ENCODE peak calls at places on chromosomes 11 and 22, in six cellular contexts. R is stimulated activated CD4-positive, alpha-beta T cell treated with anti-CD3 and anti-CD28 coated beads, TNF-alpha, amount 100 ng/mL, for 48 hours; G is effector CD4-positive, alpha-beta T cell; B is GM04503; O is SW480; H is MV-4-11. P is an unnamed sample.

GRCh38 chr11:46039990-46040389 is 81.3 kb downstream of the PHF21A start:
- DNase-seq in B (peak), R (no peak), H (no peak), G (no peak), O (no peak), P (no peak)

GRCh38 chr22:26404851-26405357 is 24.2 kb upstream of the ASPHD2 start:
- DNase-seq in H (peak), O (no peak), R (no peak), B (no peak), G (no peak), P (no peak)

GRCh38 chr11:86377972-86378371 is 3.3 kb downstream of the CCDC81 start:
- DNase-seq in H (no peak), B (no peak), R (no peak), G (no peak), O (no peak), P (no peak)

GRCh38 chr22:49576241-49577141 is 251.2 kb downstream of the BRD1 start:
- DNase-seq in G (no peak), H (no peak), O (no peak), B (no peak), R (no peak), P (no peak)

GRCh38 chr11:45449036-45449601 is 163.0 kb upstream of the SYT13 start:
- DNase-seq in H (peak), O (no peak), R (no peak), B (no peak), G (no peak), P (no peak)

GRCh38 chr11:24598636-24599035 is 101.8 kb downstream of the LUZP2 start:
- DNase-seq in G (no peak), H (no peak), R (no peak), B (no peak), O (no peak), P (no peak)

GRCh38 chr11:35541621-35542375 is 16.4 kb upstream of the PAMR1 start:
- DNase-seq in H (no peak), G (no peak), B (peak), O (no peak), R (no peak), P (no peak)

GRCh38 chr11:40062616-40063015 is 1396.8 kb downstream of the LRRC4C start:
- DNase-seq in B (no peak), H (no peak), G (no peak), R (no peak), O (no peak), P (no peak)

GRCh38 chr22:36454916-36455570 is 26.4 kb downstream of the TXN2 start:
- DNase-seq in B (no peak), G (peak), R (peak), O (peak), H (peak), P (no peak)

GRCh38 chr22:19036523-19037273 is 85.5 kb downstream of the DGCR2 start:
- DNase-seq in O (no peak), B (no peak), R (no peak), G (no peak), H (peak), P (no peak)

P was measured in HT1080.